ENCODE peak calls at places on chromosome 4, in seven cellular contexts. F is WTC11, N is glutamatergic neuron, J is heart right ventricle, H is lower lobe of right lung, M is stomach, X is endothelial cell. U is an unnamed sample.

GRCh38 chr4:6768539-6768905 is 14.0 kb upstream of the KIAA0232 start:
- DNase-seq in F (no peak), N (no peak), J (no peak), H (peak; percentile 36), M (no peak), X (no peak), U (no peak)

GRCh38 chr4:159178147-159178541 is 75.3 kb downstream of the RAPGEF2 start:
- DNase-seq in F (no peak), N (no peak), J (no peak), H (no peak), M (no peak), X (no peak), U (no peak)

GRCh38 chr4:98570160-98570797 is 88.1 kb downstream of the TSPAN5 start:
- DNase-seq in F (no peak), N (no peak), J (no peak), H (no peak), M (no peak), X (no peak), U (no peak)

GRCh38 chr4:179751669-179752068 is 2309.4 kb upstream of the AGA start:
- DNase-seq in F (no peak), N (no peak), J (no peak), H (no peak), M (no peak), X (no peak), U (no peak)

GRCh38 chr4:118680808-118681207 is 4.4 kb upstream of the METTL14 start:
- DNase-seq in F (no peak), N (no peak), J (no peak), H (no peak), M (no peak), X (no peak), U (no peak)

GRCh38 chr4:109552240-109552639 is 7.8 kb upstream of the MCUB start:
- DNase-seq in F (no peak), N (no peak), J (no peak), H (no peak), M (no peak), X (no peak), U (no peak)

GRCh38 chr4:70624226-70624793 is 4.2 kb upstream of the ENAM start:
- DNase-seq in F (no peak), N (no peak), J (no peak), H (no peak), M (no peak), X (no peak), U (no peak)

GRCh38 chr4:3286335-3287175 is 6.3 kb upstream of the RGS12 start:
- DNase-seq in F (peak; percentile 11), N (no peak), J (no peak), H (no peak), M (peak; percentile 22), X (no peak), U (peak; percentile 65)

GRCh38 chr4:119296356-119296755 is 25.6 kb downstream of the FABP2 start:
- DNase-seq in F (no peak), N (no peak), J (no peak), H (no peak), M (no peak), X (no peak), U (no peak)

GRCh38 chr4:181536196-181536746 is 706.9 kb upstream of the TENM3 start:
- DNase-seq in F (no peak), N (no peak), J (no peak), H (no peak), M (no peak), X (no peak), U (no peak)

GRCh38 chr4:87054900-87055299 is 120.1 kb downstream of the AFF1 start:
- DNase-seq in F (no peak), N (no peak), J (no peak), H (no peak), M (no peak), X (no peak), U (no peak)
- TF ChIP-seq CTCF in F (no peak), N (no peak), J (no peak), H (no peak), M (no peak), X (no peak), U (no peak)

GRCh38 chr4:158068063-158068462 is 104.8 kb downstream of the GASK1B start:
- DNase-seq in F (no peak), N (no peak), J (no peak), H (no peak), M (no peak), X (no peak), U (no peak)

GRCh38 chr4:158065603-158066002 is 107.2 kb downstream of the GASK1B start:
- DNase-seq in F (no peak), N (no peak), J (no peak), H (no peak), M (no peak), X (no peak), U (no peak)

GRCh38 chr4:158067646-158068045 is 105.2 kb downstream of the GASK1B start:
- DNase-seq in F (no peak), N (no peak), J (no peak), H (no peak), M (no peak), X (no peak), U (no peak)

GRCh38 chr4:158065176-158065575 is 107.6 kb downstream of the GASK1B start:
- DNase-seq in F (no peak), N (no peak), J (no peak), H (no peak), M (no peak), X (no peak), U (no peak)
- TF ChIP-seq CTCF in F (no peak), N (no peak), J (no peak), H (no peak), M (no peak), X (peak; percentile 30), U (no peak)

GRCh38 chr4:140595065-140595464 is 26.3 kb upstream of the UCP1 start:
- DNase-seq in F (peak; percentile 42), N (no peak), J (no peak), H (no peak), M (peak; percentile 31), X (no peak), U (no peak)
- TF ChIP-seq CTCF in F (peak; percentile 49), N (no peak), J (peak; percentile 60), H (peak; percentile 50), M (no peak), X (no peak), U (peak; percentile 53)

DNA sequence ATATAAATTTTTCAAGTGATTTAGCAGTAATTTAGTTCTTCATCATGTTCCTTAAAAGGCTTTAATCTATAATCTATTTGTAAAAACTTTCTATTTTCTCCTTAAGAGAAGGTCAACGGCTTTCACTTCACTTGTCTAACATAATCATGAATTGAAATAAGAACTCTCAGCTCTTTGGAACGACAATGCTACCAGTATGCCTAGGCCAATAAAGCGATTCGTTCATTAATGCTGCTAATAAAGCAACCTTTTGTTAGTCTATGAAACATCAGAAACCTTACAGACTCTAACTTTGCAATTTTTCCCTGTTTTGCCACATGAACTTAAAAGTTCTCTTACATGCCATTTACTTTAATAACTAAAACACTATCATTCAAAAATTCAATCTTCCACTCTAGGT is 47.6 kb downstream of the FBXW7 start:
- DNase-seq in F (no peak), N (no peak), J (no peak), H (no peak), M (no peak), X (no peak), U (no peak)
- TF ChIP-seq CTCF in F (no peak), N (no peak), J (no peak), H (no peak), M (no peak), X (no peak), U (no peak)

DNA sequence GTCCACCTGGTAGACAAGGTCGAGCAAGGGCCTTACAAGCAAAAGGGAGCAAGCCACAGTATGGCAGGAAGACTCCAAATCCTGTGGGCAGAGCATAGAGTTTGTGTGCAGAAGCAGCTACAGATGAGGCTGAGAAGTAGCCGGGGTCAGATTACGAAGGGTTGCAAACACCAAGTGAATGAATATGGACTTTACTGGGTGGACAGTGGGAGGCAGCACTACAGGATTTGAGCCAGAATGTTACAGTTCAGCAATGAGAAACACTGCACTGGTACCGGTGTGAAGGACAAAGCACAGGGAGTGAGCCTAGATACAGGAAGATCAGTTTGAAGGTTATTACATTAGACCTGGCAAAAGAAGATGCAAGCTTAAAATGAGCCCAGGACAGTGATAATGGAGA is 46.1 kb upstream of the HOPX start:
- DNase-seq in F (no peak), N (no peak), J (no peak), H (no peak), M (no peak), X (no peak), U (no peak)
- TF ChIP-seq CTCF in F (no peak), N (no peak), J (no peak), H (no peak), M (no peak), X (no peak), U (no peak)

GRCh38 chr4:132614682-132615081 is 534.4 kb upstream of the PCDH10 start:
- DNase-seq in F (no peak), N (no peak), J (no peak), H (no peak), M (no peak), X (no peak), U (no peak)
- TF ChIP-seq CTCF in F (peak; percentile 20), N (peak; percentile 81), J (no peak), H (no peak), M (no peak), X (peak; percentile 85), U (peak; percentile 82)

DNA sequence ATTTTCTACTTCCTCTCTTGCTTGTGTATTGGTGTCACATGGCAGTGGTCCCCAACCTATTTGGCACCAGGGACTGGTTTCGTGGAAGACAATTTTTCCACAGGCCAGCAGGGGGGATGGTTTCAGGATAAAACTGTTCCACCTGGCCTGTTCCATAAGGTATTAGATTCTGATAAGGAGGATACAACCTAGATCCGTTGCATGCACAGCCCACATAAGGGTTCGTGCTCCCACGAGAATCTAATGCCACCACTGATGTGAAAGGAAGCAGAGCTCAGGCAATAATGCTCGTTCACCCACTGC is 38.3 kb downstream of the SEC31A start:
- DNase-seq in F (no peak), N (no peak), J (no peak), H (no peak), M (no peak), X (no peak), U (no peak)
- TF ChIP-seq CTCF in F (no peak), N (no peak), J (no peak), H (no peak), M (no peak), X (no peak), U (no peak)